ENCODE peak calls at places on chromosomes 1 and 21, in eight cellular contexts. U is mesothelial cell of epicardium, R is A549, C is B cell, V is K562, K is mammary epithelial cell, W is fibroblast of mammary gland, H is hepatocyte. X is an unnamed sample.

GRCh38 chr1:93686497-93687250 is 5.0 kb upstream of the BCAR3 start:
- DNase-seq in C (no peak), U (no peak), R (no peak), H (no peak), V (no peak), W (no peak), K (no peak), X (no peak)

GRCh38 chr21:14753069-14753465 is 207.0 kb upstream of the SAMSN1 start:
- DNase-seq in V (no peak), W (no peak), R (no peak), C (no peak), K (no peak), U (no peak), H (no peak), X (no peak)

GRCh38 chr1:207024202-207025143 is 8.1 kb downstream of the C1orf116 start:
- DNase-seq in V (peak; percentile 96), K (no peak), R (no peak), U (no peak), H (peak; percentile 82), W (no peak), C (no peak), X (no peak)

GRCh38 chr1:17671314-17671705 is 83.8 kb upstream of the ACTL8 start:
- DNase-seq in H (no peak), W (no peak), V (no peak), R (no peak), C (no peak), U (no peak), K (no peak), X (no peak)

GRCh38 chr21:28090546-28090945 is 902.1 kb downstream of the LTN1 start:
- DNase-seq in H (no peak), K (no peak), W (no peak), C (no peak), V (no peak), U (no peak), R (no peak), X (no peak)

GRCh38 chr1:236552901-236553300 is 29.1 kb downstream of the LGALS8 start:
- DNase-seq in V (no peak), W (no peak), R (no peak), H (no peak), U (no peak), C (no peak), K (no peak), X (no peak)

GRCh38 chr1:2229921-2230700 is 2.0 kb downstream of the SKI start:
- DNase-seq in K (peak; percentile 53), C (no peak), U (no peak), H (peak; percentile 49), W (peak; percentile 50), R (no peak), V (peak; percentile 27), X (no peak)

GRCh38 chr1:30882678-30883388 is 25.7 kb downstream of the SDC3 start:
- DNase-seq in H (no peak), U (no peak), R (no peak), V (no peak), K (no peak), W (no peak), C (no peak), X (no peak)

GRCh38 chr1:209527993-209528392 is 55.5 kb upstream of the CAMK1G start:
- DNase-seq in W (peak; percentile 60), R (peak; percentile 12), V (no peak), K (peak; percentile 74), C (no peak), U (no peak), H (peak; percentile 85), X (no peak)

GRCh38 chr1:35334485-35334884 is 66.0 kb downstream of the ZMYM4 start:
- DNase-seq in U (no peak), C (no peak), H (no peak), V (no peak), K (no peak), W (no peak), R (no peak), X (no peak)

GRCh38 chr1:6582370-6582769 is 2.6 kb downstream of the ZBTB48 start:
- DNase-seq in K (no peak), C (no peak), W (no peak), U (no peak), R (no peak), H (peak; percentile 82), V (no peak), X (no peak)

GRCh38 chr1:50973875-50974617 is 4.0 kb downstream of the CDKN2C start:
- DNase-seq in U (no peak), C (no peak), H (no peak), V (no peak), R (no peak), W (no peak), K (no peak), X (no peak)

GRCh38 chr21:42850866-42851391 is 28.4 kb downstream of the WDR4 start:
- DNase-seq in U (no peak), R (peak; percentile 23), W (peak; percentile 14), K (no peak), H (no peak), C (peak; percentile 74), V (peak; percentile 64), X (no peak)

GRCh38 chr1:200749090-200749489 is 10.4 kb downstream of the CAMSAP2 start:
- DNase-seq in U (no peak), H (no peak), K (no peak), R (no peak), V (no peak), W (no peak), C (no peak), X (no peak)

GRCh38 chr1:3170566-3171453 is 101.8 kb downstream of the PRDM16 start:
- DNase-seq in W (no peak), H (peak; percentile 82), R (no peak), K (no peak), V (no peak), C (no peak), U (no peak), X (no peak)

GRCh38 chr21:31347435-31348032 is 3.5 kb upstream of the TIAM1 start:
- DNase-seq in K (no peak), V (peak; percentile 22), U (no peak), W (peak; percentile 62), R (peak; percentile 19), H (peak; percentile 40), C (no peak), X (no peak)

DNA sequence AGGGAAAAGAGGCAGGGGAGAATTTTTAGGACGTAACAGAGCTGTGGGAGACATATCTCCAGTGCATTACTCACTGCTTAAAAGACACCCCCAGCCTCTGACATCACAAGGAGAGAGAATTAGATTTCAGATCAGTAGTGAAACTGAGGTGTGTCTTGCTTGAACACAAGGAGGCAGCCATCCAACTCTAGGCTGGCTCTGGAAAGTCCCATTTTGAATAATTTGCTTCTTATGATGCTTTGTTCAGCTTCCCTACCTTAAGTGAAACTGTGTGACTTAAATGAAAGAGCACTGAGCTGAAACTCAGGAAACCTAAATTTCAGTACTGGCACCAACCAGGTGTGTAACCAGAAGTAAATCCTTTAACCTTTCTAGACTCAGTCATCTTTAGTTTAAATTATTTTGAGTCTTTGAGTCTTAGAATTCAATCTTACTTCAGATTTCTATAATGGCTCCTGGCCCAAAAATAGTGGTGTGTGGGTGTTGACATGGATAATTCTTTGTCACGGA is 251.6 kb upstream of the SGIP1 start:
- DNase-seq in K (peak; percentile 98), W (peak; percentile 88), H (no peak), V (no peak), R (no peak), C (peak; percentile 50), U (no peak), X (no peak)
- TF ChIP-seq CTCF in K (peak; percentile 40), W (peak; percentile 17), H (no peak), V (no peak), R (peak; percentile 15), C (peak; percentile 44), U (no peak), X (no peak)

GRCh38 chr1:15942661-15943514 is 33.0 kb downstream of the ZBTB17 start:
- DNase-seq in U (no peak), V (no peak), R (no peak), K (no peak), H (no peak), W (no peak), C (no peak), X (no peak)

GRCh38 chr1:15945832-15946448 is 30.0 kb downstream of the ZBTB17 start:
- DNase-seq in H (no peak), C (no peak), K (no peak), W (no peak), U (no peak), R (no peak), V (no peak), X (no peak)

GRCh38 chr1:15945011-15945831 is 30.7 kb downstream of the ZBTB17 start:
- DNase-seq in K (no peak), R (no peak), C (no peak), U (no peak), V (no peak), W (no peak), H (no peak), X (no peak)

GRCh38 chr1:15943515-15944307 is 32.2 kb downstream of the ZBTB17 start:
- DNase-seq in W (no peak), C (no peak), K (no peak), V (no peak), R (no peak), U (no peak), H (no peak), X (no peak)

DNA sequence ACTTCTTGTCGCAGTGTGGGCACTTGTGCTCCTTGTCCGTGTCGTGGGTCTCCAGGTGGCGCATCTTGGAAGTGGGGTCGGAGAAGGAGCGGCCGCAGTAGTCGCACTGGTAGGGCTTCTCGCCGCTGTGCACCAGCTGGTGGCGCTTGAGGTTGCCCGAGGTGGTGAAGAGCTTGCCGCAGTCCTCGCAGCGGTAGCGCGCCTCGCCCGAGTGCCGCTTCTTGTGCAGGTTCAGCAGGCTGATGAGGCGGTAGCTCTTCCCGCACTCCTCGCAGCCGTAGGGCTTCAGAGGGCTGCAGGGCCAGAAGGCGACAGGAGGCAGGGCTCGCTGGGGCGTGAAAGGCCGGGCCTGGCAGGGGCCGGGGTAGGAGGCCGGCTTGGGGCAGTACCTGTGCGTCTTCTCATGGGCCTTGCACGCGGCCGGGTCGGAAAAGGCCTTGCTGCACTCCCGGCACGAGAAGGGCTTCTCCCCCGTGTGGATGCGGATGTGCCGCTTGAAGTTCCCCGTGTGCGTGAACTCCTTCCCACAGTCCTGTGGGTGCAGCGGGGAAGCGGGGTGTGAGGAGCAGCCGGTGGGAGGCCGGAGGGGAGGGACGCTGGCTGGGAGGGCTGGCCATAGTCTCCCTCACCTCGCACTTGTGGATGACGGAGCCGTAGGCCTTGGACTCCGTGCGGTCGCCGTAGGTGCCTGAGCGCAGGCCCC is 31.4 kb downstream of the ZBTB17 start:
- DNase-seq in W (no peak), K (no peak), V (no peak), R (no peak), C (no peak), U (no peak), H (no peak), X (no peak)
- TF ChIP-seq CTCF in W (no peak), K (no peak), V (no peak), R (no peak), C (no peak), U (no peak), H (no peak), X (no peak)

GRCh38 chr1:109089242-109090015 is 1.1 kb upstream of the TMEM167B start:
- DNase-seq in C (no peak), V (peak; percentile 79), W (peak; percentile 57), H (peak; percentile 53), U (no peak), K (peak; percentile 34), R (peak; percentile 70), X (no peak)
- TF ChIP-seq CTCF in C (no peak), V (peak; percentile 92), W (peak; percentile 34), H (peak; percentile 33), U (no peak), K (peak; percentile 73), R (peak; percentile 66), X (peak; percentile 89)

DNA sequence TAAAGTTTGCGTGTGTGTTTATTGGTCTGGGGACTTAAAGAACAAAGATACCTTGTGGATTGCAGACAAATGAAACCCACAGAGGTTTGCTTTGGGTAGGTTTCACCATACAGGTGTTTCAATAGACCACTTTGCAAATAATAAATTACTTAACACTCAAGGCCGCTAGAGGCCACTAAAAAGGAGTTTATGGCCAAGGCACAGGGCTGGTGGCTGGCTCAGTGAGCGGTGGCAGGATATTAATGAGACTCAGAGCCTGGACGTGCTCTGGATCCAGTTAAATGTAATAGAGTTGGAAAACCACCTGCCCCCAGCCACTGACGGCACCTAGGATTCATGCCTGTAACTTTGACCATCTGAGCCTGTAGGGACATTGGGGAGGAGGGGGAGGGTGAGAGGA is 44.5 kb downstream of the LRRC38 start:
- DNase-seq in V (peak; percentile 34), C (no peak), R (peak; percentile 10), H (peak; percentile 44), K (no peak), W (no peak), U (no peak), X (peak; percentile 27)
- TF ChIP-seq CTCF in V (peak; percentile 23), C (no peak), R (no peak), H (peak; percentile 39), K (no peak), W (no peak), U (no peak), X (peak; percentile 65)

X was measured in D721Med.